ENCODE peak calls at places on chromosomes 11 and 22, in seven cellular contexts. F is H54, R is tibial nerve, A is A549, U is ovary, M is HCT116, N is sigmoid colon. E is an unnamed sample.

GRCh38 chr22:32796865-32797573 is 4.5 kb upstream of the TIMP3 start:
- DNase-seq in F (peak), R (peak), A (peak), U (peak), M (peak), N (peak), E (peak)

GRCh38 chr11:117230286-117230961 is 1.4 kb downstream of the PCSK7 start:
- DNase-seq in F (no peak), R (no peak), A (no peak), U (no peak), M (no peak), N (peak), E (no peak)

GRCh38 chr11:134524876-134525845 is 113.1 kb upstream of the B3GAT1 start:
- DNase-seq in F (no peak), R (no peak), A (no peak), U (no peak), M (no peak), N (peak), E (no peak)

GRCh38 chr11:9624448-9624847 is 39.4 kb upstream of the SWAP70 start:
- DNase-seq in F (no peak), R (no peak), A (no peak), U (no peak), M (no peak), N (no peak), E (no peak)

GRCh38 chr11:105155679-105156078 is 16.1 kb upstream of the CARD18 start:
- DNase-seq in F (no peak), R (no peak), A (no peak), U (no peak), M (no peak), N (no peak), E (no peak)

GRCh38 chr22:27515091-27515523 is 286.4 kb downstream of the MN1 start:
- DNase-seq in F (no peak), R (peak), A (no peak), U (no peak), M (no peak), N (peak), E (no peak)

GRCh38 chr11:26087095-26087935 is 244.6 kb upstream of the ANO3 start:
- DNase-seq in F (no peak), R (no peak), A (no peak), U (no peak), M (no peak), N (no peak), E (no peak)

GRCh38 chr11:60118333-60118732 is 29.9 kb downstream of the MS4A2 start:
- DNase-seq in F (no peak), R (no peak), A (no peak), U (no peak), M (no peak), N (no peak), E (no peak)

GRCh38 chr11:95556342-95557151 is 233.0 kb downstream of the FAM76B start:
- DNase-seq in F (no peak), R (no peak), A (no peak), U (peak), M (no peak), N (no peak), E (no peak)

GRCh38 chr11:94130589-94131362 is 2.1 kb downstream of the PANX1 start:
- DNase-seq in F (no peak), R (peak), A (no peak), U (no peak), M (no peak), N (no peak), E (no peak)

GRCh38 chr11:2990617-2991476 is 1.3 kb downstream of the NAP1L4 start:
- DNase-seq in F (peak), R (no peak), A (peak), U (no peak), M (no peak), N (no peak), E (no peak)

GRCh38 chr11:78841451-78842060 is 266.9 kb upstream of the NARS2 start:
- DNase-seq in F (no peak), R (no peak), A (no peak), U (no peak), M (no peak), N (no peak), E (no peak)

GRCh38 chr11:3058753-3059664 is 1.8 kb upstream of the CARS1 start:
- DNase-seq in F (peak), R (no peak), A (peak), U (no peak), M (no peak), N (no peak), E (no peak)

GRCh38 chr11:65594991-65595920 is at the start of gene KCNK7:
- DNase-seq in F (no peak), R (no peak), A (no peak), U (no peak), M (no peak), N (peak), E (no peak)

GRCh38 chr11:3051435-3052108 is 5.7 kb downstream of the CARS1 start:
- DNase-seq in F (no peak), R (no peak), A (no peak), U (no peak), M (no peak), N (no peak), E (no peak)

GRCh38 chr11:92981508-92982043 is 12.1 kb downstream of the MTNR1B start:
- DNase-seq in F (no peak), R (no peak), A (no peak), U (no peak), M (no peak), N (no peak), E (no peak)

GRCh38 chr11:92978226-92979111 is 9.0 kb downstream of the MTNR1B start:
- DNase-seq in F (no peak), R (no peak), A (no peak), U (no peak), M (no peak), N (no peak), E (no peak)

GRCh38 chr11:92980291-92980690 is 10.8 kb downstream of the MTNR1B start:
- DNase-seq in F (no peak), R (no peak), A (no peak), U (no peak), M (no peak), N (no peak), E (no peak)

GRCh38 chr11:92977401-92977800 is 8.0 kb downstream of the MTNR1B start:
- DNase-seq in F (no peak), R (no peak), A (no peak), U (no peak), M (no peak), N (no peak), E (no peak)

GRCh38 chr11:92979176-92979575 is 9.7 kb downstream of the MTNR1B start:
- DNase-seq in F (no peak), R (no peak), A (no peak), U (no peak), M (no peak), N (no peak), E (no peak)
- TF ChIP-seq POLR2A in F (no peak), R (no peak), A (no peak), U (no peak), M (no peak), N (no peak), E (no peak)

DNA sequence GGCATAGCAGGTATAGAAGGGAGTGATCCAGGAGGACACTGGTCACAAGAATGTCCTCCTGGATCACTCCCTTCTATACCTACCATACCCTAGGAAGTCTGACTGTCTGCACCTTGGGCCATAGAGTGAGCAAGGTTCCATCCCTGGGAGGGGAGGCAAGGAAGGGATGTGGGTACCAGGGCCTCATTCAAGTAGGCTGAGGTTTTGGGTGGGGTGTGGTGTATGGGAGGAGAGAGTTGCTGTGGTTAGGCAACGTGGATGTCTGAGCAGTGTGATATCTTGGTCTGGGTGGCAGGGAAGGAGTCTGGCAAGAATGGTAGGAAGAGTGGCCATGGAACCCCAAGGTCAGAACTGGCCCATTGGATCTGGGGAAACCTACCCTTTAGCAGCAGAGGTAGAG is 13.2 kb downstream of the PPFIBP2 start:
- DNase-seq in F (no peak), R (no peak), A (no peak), U (no peak), M (no peak), N (no peak), E (no peak)
- TF ChIP-seq POLR2A in F (no peak), R (no peak), A (no peak), U (no peak), M (no peak), N (no peak), E (no peak)

GRCh38 chr11:61897387-61898246 is 6.3 kb upstream of the FADS3 start:
- DNase-seq in F (peak), R (peak), A (peak), U (peak), M (no peak), N (peak), E (peak)
- TF ChIP-seq POLR2A in F (no peak), R (no peak), A (no peak), U (no peak), M (no peak), N (no peak), E (no peak)

GRCh38 chr11:67649634-67650540 is 643 bp downstream of the ACY3 start:
- DNase-seq in F (no peak), R (no peak), A (no peak), U (no peak), M (no peak), N (peak), E (no peak)
- TF ChIP-seq POLR2A in F (peak), R (no peak), A (no peak), U (no peak), M (no peak), N (no peak), E (no peak)